ENCODE peak calls at places on chromosomes 5 and 9, in five cellular contexts. One of them, this sample, is unnamed.

GRCh38 chr9:3809724-3810123 is 283.9 kb upstream of the RFX3 start:
- DNase-seq in upper lobe of right lung: no peak
- DNase-seq in psoas muscle: no peak
- DNase-seq in A549: no peak
- DNase-seq in heart left ventricle: no peak
- DNase-seq in this sample: no peak

GRCh38 chr5:72328172-72328571 is 8.0 kb downstream of the PTCD2 start:
- DNase-seq in heart left ventricle: peak; percentile 69
- DNase-seq in psoas muscle: peak; percentile 77
- DNase-seq in upper lobe of right lung: no peak
- DNase-seq in A549: no peak
- DNase-seq in this sample: peak; percentile 47

GRCh38 chr9:133632806-133633680 is 3.1 kb upstream of the DBH start:
- DNase-seq in psoas muscle: peak; percentile 28
- DNase-seq in upper lobe of right lung: no peak
- DNase-seq in A549: no peak
- DNase-seq in heart left ventricle: no peak
- DNase-seq in this sample: no peak

GRCh38 chr9:133726401-133727276 is 11.5 kb downstream of the SARDH start:
- DNase-seq in upper lobe of right lung: peak; percentile 39
- DNase-seq in psoas muscle: peak; percentile 59
- DNase-seq in A549: peak; percentile 78
- DNase-seq in heart left ventricle: peak; percentile 49
- DNase-seq in this sample: peak; percentile 63

GRCh38 chr5:80191397-80191796 is 64.5 kb downstream of the SERINC5 start:
- DNase-seq in upper lobe of right lung: no peak
- DNase-seq in psoas muscle: no peak
- DNase-seq in heart left ventricle: no peak
- DNase-seq in A549: no peak
- DNase-seq in this sample: no peak

GRCh38 chr9:91131433-91131839 is 230.3 kb downstream of the AUH start:
- DNase-seq in upper lobe of right lung: no peak
- DNase-seq in psoas muscle: peak; percentile 59
- DNase-seq in heart left ventricle: no peak
- DNase-seq in A549: peak; percentile 31
- DNase-seq in this sample: no peak

GRCh38 chr9:116951588-116952433 is 264.7 kb downstream of the TRIM32 start:
- DNase-seq in upper lobe of right lung: no peak
- DNase-seq in heart left ventricle: no peak
- DNase-seq in psoas muscle: no peak
- DNase-seq in A549: peak; percentile 15
- DNase-seq in this sample: no peak

GRCh38 chr9:3962467-3962866 is 337.4 kb downstream of the GLIS3 start:
- DNase-seq in psoas muscle: no peak
- DNase-seq in upper lobe of right lung: no peak
- DNase-seq in A549: peak; percentile 48
- DNase-seq in heart left ventricle: no peak
- DNase-seq in this sample: no peak

GRCh38 chr5:132751444-132751843 is 4.2 kb downstream of the CCNI2 start:
- DNase-seq in psoas muscle: peak; percentile 68
- DNase-seq in heart left ventricle: no peak
- DNase-seq in A549: no peak
- DNase-seq in upper lobe of right lung: no peak
- DNase-seq in this sample: no peak

GRCh38 chr9:131180454-131180853 is 55.1 kb downstream of the NUP214 start:
- DNase-seq in heart left ventricle: no peak
- DNase-seq in upper lobe of right lung: no peak
- DNase-seq in A549: no peak
- DNase-seq in psoas muscle: no peak
- DNase-seq in this sample: no peak

GRCh38 chr5:83718195-83718825 is 2.3 kb downstream of the HAPLN1 start:
- DNase-seq in heart left ventricle: no peak
- DNase-seq in upper lobe of right lung: no peak
- DNase-seq in psoas muscle: no peak
- DNase-seq in A549: peak; percentile 62
- DNase-seq in this sample: peak; percentile 58

GRCh38 chr9:127942152-127943010 is 4.7 kb upstream of the DPM2 start:
- DNase-seq in upper lobe of right lung: peak; percentile 86
- DNase-seq in A549: peak; percentile 63
- DNase-seq in heart left ventricle: peak; percentile 67
- DNase-seq in psoas muscle: peak; percentile 89
- DNase-seq in this sample: peak; percentile 71

GRCh38 chr5:60805470-60805869 is 38.6 kb downstream of the ELOVL7 start:
- DNase-seq in heart left ventricle: no peak
- DNase-seq in psoas muscle: no peak
- DNase-seq in upper lobe of right lung: no peak
- DNase-seq in A549: no peak
- DNase-seq in this sample: no peak

GRCh38 chr5:168350315-168350714 is 58.9 kb downstream of the WWC1 start:
- DNase-seq in A549: no peak
- DNase-seq in upper lobe of right lung: no peak
- DNase-seq in psoas muscle: no peak
- DNase-seq in heart left ventricle: no peak
- DNase-seq in this sample: no peak

GRCh38 chr5:39080597-39081204 is 6.5 kb upstream of the RICTOR start:
- DNase-seq in upper lobe of right lung: no peak
- DNase-seq in A549: peak; percentile 64
- DNase-seq in psoas muscle: no peak
- DNase-seq in heart left ventricle: peak; percentile 58
- DNase-seq in this sample: peak; percentile 54

GRCh38 chr5:74389531-74390305 is 250.8 kb downstream of the ENC1 start:
- DNase-seq in upper lobe of right lung: no peak
- DNase-seq in heart left ventricle: no peak
- DNase-seq in A549: no peak
- DNase-seq in psoas muscle: no peak
- DNase-seq in this sample: no peak

GRCh38 chr5:141338538-141339306 is at the start of gene PCDHGA2:
- DNase-seq in heart left ventricle: no peak
- DNase-seq in psoas muscle: no peak
- DNase-seq in A549: peak; percentile 24
- DNase-seq in upper lobe of right lung: no peak
- DNase-seq in this sample: peak; percentile 27
- TF ChIP-seq CTCF in heart left ventricle: peak; percentile 39
- TF ChIP-seq CTCF in psoas muscle: peak; percentile 39
- TF ChIP-seq CTCF in A549: peak; percentile 35
- TF ChIP-seq CTCF in upper lobe of right lung: peak; percentile 26
- TF ChIP-seq CTCF in this sample: peak; percentile 49

GRCh38 chr9:120707170-120707569 is 7.1 kb downstream of the MEGF9 start:
- DNase-seq in heart left ventricle: no peak
- DNase-seq in psoas muscle: no peak
- DNase-seq in A549: no peak
- DNase-seq in upper lobe of right lung: no peak
- DNase-seq in this sample: no peak
- H3K4me1 ChIP-seq in heart left ventricle: no peaks in the 10 kb centered on the region
- H3K4me1 ChIP-seq in psoas muscle: peaks cover 13% of the 10 kb centered on the region
- H3K4me1 ChIP-seq in A549: peaks cover 74% of the 10 kb centered on the region
- H3K4me1 ChIP-seq in upper lobe of right lung: peaks cover 32% of the 10 kb centered on the region
- H3K4me1 ChIP-seq in this sample: peaks cover 45% of the 10 kb centered on the region

DNA sequence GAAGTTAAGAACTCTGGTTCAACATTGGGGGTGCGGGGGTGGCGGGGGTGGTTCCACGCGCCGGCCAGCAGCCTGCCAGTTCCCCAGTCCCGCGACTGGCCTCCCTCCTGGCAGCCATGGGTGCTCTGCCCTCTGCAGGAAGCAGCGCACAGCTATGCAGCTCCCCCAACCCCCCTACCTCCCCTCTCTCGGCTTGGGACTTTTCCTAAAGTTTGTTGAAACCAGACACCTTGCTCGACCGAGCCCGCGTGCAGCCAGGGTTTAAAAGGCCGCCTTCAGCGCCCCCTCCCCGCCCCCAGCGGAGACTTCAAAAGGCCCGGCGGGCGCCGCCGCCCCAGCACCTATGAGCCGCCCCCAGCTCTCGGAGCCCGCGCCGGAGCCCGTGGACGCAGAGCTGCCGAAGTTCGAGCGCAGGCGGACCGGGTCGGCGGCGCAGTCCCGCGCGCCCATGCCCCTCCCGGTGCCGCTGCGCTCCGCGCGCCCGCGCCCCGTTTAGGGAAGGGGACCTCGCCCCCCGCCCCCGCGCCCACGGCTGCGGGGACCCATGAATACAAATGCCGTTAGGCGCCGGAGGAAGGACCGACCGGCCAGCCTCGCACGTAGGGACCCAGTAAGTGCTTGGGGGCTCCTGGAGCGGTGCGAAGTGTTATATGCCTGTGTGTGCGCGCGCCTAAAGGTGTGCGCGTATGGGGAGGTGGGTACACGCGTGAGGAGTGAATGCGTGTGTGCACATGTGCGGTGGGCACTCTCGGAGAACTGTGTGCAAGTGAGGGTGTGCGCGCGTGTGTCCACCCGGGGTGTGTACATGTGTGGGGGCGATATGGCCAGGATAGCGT is 1.4 kb upstream of the COL27A1 start:
- DNase-seq in psoas muscle: peak; percentile 57
- DNase-seq in upper lobe of right lung: no peak
- DNase-seq in heart left ventricle: no peak
- DNase-seq in A549: peak; percentile 71
- DNase-seq in this sample: peak; percentile 51
- TF ChIP-seq CTCF in psoas muscle: peak; percentile 9
- TF ChIP-seq CTCF in upper lobe of right lung: peak; percentile 22
- TF ChIP-seq CTCF in heart left ventricle: peak; percentile 28
- TF ChIP-seq CTCF in A549: peak; percentile 46
- TF ChIP-seq CTCF in this sample: peak; percentile 51

GRCh38 chr5:150496098-150496497 is 11.8 kb upstream of the NDST1 start:
- DNase-seq in upper lobe of right lung: no peak
- DNase-seq in psoas muscle: no peak
- DNase-seq in heart left ventricle: no peak
- DNase-seq in A549: no peak
- DNase-seq in this sample: no peak
- H3K4me1 ChIP-seq in upper lobe of right lung: peaks cover 71% of the 10 kb centered on the region
- H3K4me1 ChIP-seq in psoas muscle: peaks cover 67% of the 10 kb centered on the region
- H3K4me1 ChIP-seq in heart left ventricle: peaks cover 53% of the 10 kb centered on the region
- H3K4me1 ChIP-seq in A549: peaks cover 79% of the 10 kb centered on the region
- H3K4me1 ChIP-seq in this sample: peaks cover 62% of the 10 kb centered on the region

GRCh38 chr9:114909657-114910056 is 20.7 kb downstream of the TNFSF8 start:
- DNase-seq in psoas muscle: no peak
- DNase-seq in A549: no peak
- DNase-seq in heart left ventricle: no peak
- DNase-seq in upper lobe of right lung: no peak
- DNase-seq in this sample: no peak

GRCh38 chr9:114910541-114910940 is 19.9 kb downstream of the TNFSF8 start:
- DNase-seq in upper lobe of right lung: no peak
- DNase-seq in psoas muscle: no peak
- DNase-seq in A549: no peak
- DNase-seq in heart left ventricle: no peak
- DNase-seq in this sample: no peak

GRCh38 chr9:114911167-114911821 is 19.1 kb downstream of the TNFSF8 start:
- DNase-seq in A549: peak; percentile 83
- DNase-seq in upper lobe of right lung: no peak
- DNase-seq in heart left ventricle: no peak
- DNase-seq in psoas muscle: no peak
- DNase-seq in this sample: no peak

GRCh38 chr9:114913217-114913616 is 17.2 kb downstream of the TNFSF8 start:
- DNase-seq in psoas muscle: no peak
- DNase-seq in upper lobe of right lung: no peak
- DNase-seq in heart left ventricle: no peak
- DNase-seq in A549: no peak
- DNase-seq in this sample: no peak

GRCh38 chr9:114914139-114914538 is 16.3 kb downstream of the TNFSF8 start:
- DNase-seq in A549: no peak
- DNase-seq in psoas muscle: no peak
- DNase-seq in upper lobe of right lung: no peak
- DNase-seq in heart left ventricle: no peak
- DNase-seq in this sample: no peak
- TF ChIP-seq CTCF in A549: no peak
- TF ChIP-seq CTCF in psoas muscle: no peak
- TF ChIP-seq CTCF in upper lobe of right lung: no peak
- TF ChIP-seq CTCF in heart left ventricle: no peak
- TF ChIP-seq CTCF in this sample: no peak

DNA sequence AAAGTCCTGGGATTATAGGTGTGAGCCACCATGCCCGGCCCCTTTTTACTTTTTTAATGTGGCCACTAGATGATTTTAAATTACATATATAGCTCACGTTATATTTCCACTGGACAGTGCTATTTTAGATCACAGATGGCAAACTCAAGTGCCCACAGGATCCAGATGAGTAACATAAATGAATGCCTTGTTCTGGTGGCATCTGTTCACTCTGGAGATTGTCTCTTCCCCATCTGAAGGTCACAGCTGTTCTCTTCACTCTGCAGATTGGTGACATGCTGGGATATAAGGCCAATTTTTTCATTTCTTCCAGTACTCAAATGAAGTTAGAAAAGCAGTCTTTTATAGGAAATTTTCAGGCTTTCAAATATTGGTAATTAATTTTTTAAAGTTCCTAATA is 160.1 kb downstream of the DOCK8 start:
- DNase-seq in upper lobe of right lung: no peak
- DNase-seq in A549: no peak
- DNase-seq in heart left ventricle: no peak
- DNase-seq in psoas muscle: no peak
- DNase-seq in this sample: no peak
- H3K4me1 ChIP-seq in upper lobe of right lung: no peaks in the 10 kb centered on the region
- H3K4me1 ChIP-seq in A549: no peaks in the 10 kb centered on the region
- H3K4me1 ChIP-seq in heart left ventricle: no peaks in the 10 kb centered on the region
- H3K4me1 ChIP-seq in psoas muscle: peaks cover 28% of the 10 kb centered on the region
- H3K4me1 ChIP-seq in this sample: no peaks in the 10 kb centered on the region

GRCh38 chr5:162372265-162372664 is 304.7 kb downstream of the GABRG2 start:
- DNase-seq in psoas muscle: no peak
- DNase-seq in heart left ventricle: no peak
- DNase-seq in upper lobe of right lung: no peak
- DNase-seq in A549: no peak
- DNase-seq in this sample: no peak

DNA sequence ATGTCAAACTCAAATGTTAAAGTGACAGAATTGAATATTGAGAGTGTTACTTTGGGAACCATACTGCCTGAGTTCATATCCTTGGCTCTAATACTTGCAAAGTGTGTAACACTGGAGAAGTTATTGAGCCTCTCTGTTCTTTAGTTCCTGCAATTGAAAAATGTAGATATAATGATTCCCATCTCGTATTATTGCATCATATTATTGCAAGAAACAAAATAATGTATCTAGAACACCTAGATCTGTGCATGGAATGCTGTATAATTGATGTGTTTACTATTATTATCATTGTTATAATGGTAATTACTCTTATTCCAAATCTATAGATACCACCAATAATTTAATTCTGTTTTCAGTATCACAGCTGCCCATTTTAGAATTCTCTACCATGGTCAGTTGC is 310.3 kb downstream of the GABRG2 start:
- DNase-seq in heart left ventricle: no peak
- DNase-seq in upper lobe of right lung: no peak
- DNase-seq in A549: no peak
- DNase-seq in psoas muscle: no peak
- DNase-seq in this sample: no peak
- TF ChIP-seq CTCF in heart left ventricle: no peak
- TF ChIP-seq CTCF in upper lobe of right lung: no peak
- TF ChIP-seq CTCF in A549: no peak
- TF ChIP-seq CTCF in psoas muscle: no peak
- TF ChIP-seq CTCF in this sample: no peak